ENCODE peak calls at places on chromosomes 4 and X, in five cellular contexts. One of them, this sample, is unnamed.
A peak's percentile ranks its signal among the peaks of the same experiment; 100 is the strongest.

GRCh38 chrX:125786306-125786705 is 379.8 kb downstream of the DCAF12L2 start:
- DNase-seq in left ventricle myocardium inferior: no peak
- DNase-seq in tibial artery: no peak
- DNase-seq in GM23338: no peak
- DNase-seq in uterus: no peak
- DNase-seq in this sample: no peak

GRCh38 chr4:180098601-180099000 is 2144.6 kb upstream of the TENM3 start:
- DNase-seq in left ventricle myocardium inferior: no peak
- DNase-seq in GM23338: no peak
- DNase-seq in uterus: no peak
- DNase-seq in tibial artery: no peak
- DNase-seq in this sample: no peak

GRCh38 chr4:121150003-121150402 is 14.1 kb downstream of the TNIP3 start:
- DNase-seq in GM23338: no peak
- DNase-seq in left ventricle myocardium inferior: no peak
- DNase-seq in tibial artery: no peak
- DNase-seq in uterus: no peak
- DNase-seq in this sample: no peak

GRCh38 chr4:68433582-68433981 is 13.7 kb upstream of the TMPRSS11E start:
- DNase-seq in GM23338: no peak
- DNase-seq in tibial artery: no peak
- DNase-seq in left ventricle myocardium inferior: no peak
- DNase-seq in uterus: no peak
- DNase-seq in this sample: no peak

GRCh38 chrX:48505481-48505880 is 3.3 kb upstream of the PORCN start:
- DNase-seq in GM23338: no peak
- DNase-seq in tibial artery: no peak
- DNase-seq in uterus: no peak
- DNase-seq in left ventricle myocardium inferior: no peak
- DNase-seq in this sample: no peak

GRCh38 chr4:10167201-10167600 is 50.6 kb upstream of the WDR1 start:
- DNase-seq in GM23338: no peak
- DNase-seq in uterus: no peak
- DNase-seq in tibial artery: no peak
- DNase-seq in left ventricle myocardium inferior: no peak
- DNase-seq in this sample: no peak

GRCh38 chr4:128853741-128854140 is 44.2 kb downstream of the JADE1 start:
- DNase-seq in tibial artery: no peak
- DNase-seq in left ventricle myocardium inferior: no peak
- DNase-seq in uterus: no peak
- DNase-seq in GM23338: no peak
- DNase-seq in this sample: no peak

GRCh38 chrX:96182366-96182765 is 502.3 kb upstream of the DIAPH2 start:
- DNase-seq in GM23338: peak; percentile 72
- DNase-seq in left ventricle myocardium inferior: no peak
- DNase-seq in tibial artery: no peak
- DNase-seq in uterus: no peak
- DNase-seq in this sample: no peak

GRCh38 chr4:137274404-137274803 is 257.9 kb downstream of the PCDH18 start:
- DNase-seq in uterus: no peak
- DNase-seq in GM23338: no peak
- DNase-seq in tibial artery: no peak
- DNase-seq in left ventricle myocardium inferior: no peak
- DNase-seq in this sample: no peak

GRCh38 chrX:6891404-6891803 is 256.1 kb upstream of the STS start:
- DNase-seq in left ventricle myocardium inferior: no peak
- DNase-seq in GM23338: no peak
- DNase-seq in uterus: no peak
- DNase-seq in tibial artery: no peak
- DNase-seq in this sample: no peak

GRCh38 chr4:98485816-98486355 is 172.5 kb downstream of the TSPAN5 start:
- DNase-seq in tibial artery: no peak
- DNase-seq in uterus: no peak
- DNase-seq in GM23338: no peak
- DNase-seq in left ventricle myocardium inferior: no peak
- DNase-seq in this sample: no peak

GRCh38 chr4:57110635-57111546 is 706 bp upstream of the IGFBP7 start:
- DNase-seq in left ventricle myocardium inferior: peak; percentile 48
- DNase-seq in GM23338: peak; percentile 69
- DNase-seq in uterus: peak; percentile 61
- DNase-seq in tibial artery: peak; percentile 79
- DNase-seq in this sample: no peak

GRCh38 chrX:117038918-117039440 is 576.2 kb upstream of the CT83 start:
- DNase-seq in tibial artery: no peak
- DNase-seq in uterus: no peak
- DNase-seq in GM23338: no peak
- DNase-seq in left ventricle myocardium inferior: no peak
- DNase-seq in this sample: no peak

GRCh38 chr4:147793973-147794690 is 62.2 kb downstream of the ARHGAP10 start:
- DNase-seq in uterus: no peak
- DNase-seq in left ventricle myocardium inferior: no peak
- DNase-seq in GM23338: no peak
- DNase-seq in tibial artery: no peak
- DNase-seq in this sample: no peak

GRCh38 chr4:112765317-112765989 is 128.5 kb downstream of the LARP7 start:
- DNase-seq in tibial artery: no peak
- DNase-seq in GM23338: peak; percentile 88
- DNase-seq in uterus: no peak
- DNase-seq in left ventricle myocardium inferior: no peak
- DNase-seq in this sample: no peak

GRCh38 chrX:150463566-150463965 is 100.4 kb downstream of the MAMLD1 start:
- DNase-seq in tibial artery: no peak
- DNase-seq in GM23338: no peak
- DNase-seq in uterus: no peak
- DNase-seq in left ventricle myocardium inferior: no peak
- DNase-seq in this sample: no peak

GRCh38 chr4:97900187-97900586 is 243.1 kb downstream of the STPG2 start:
- DNase-seq in left ventricle myocardium inferior: no peak
- DNase-seq in uterus: no peak
- DNase-seq in GM23338: no peak
- DNase-seq in tibial artery: no peak
- DNase-seq in this sample: no peak

GRCh38 chr4:17511041-17511949 is 595 bp downstream of the QDPR start:
- DNase-seq in uterus: peak; percentile 57
- DNase-seq in tibial artery: peak; percentile 80
- DNase-seq in GM23338: peak; percentile 64
- DNase-seq in left ventricle myocardium inferior: peak; percentile 56
- DNase-seq in this sample: no peak

GRCh38 chrX:110251961-110252360 is 65.9 kb downstream of the AMMECR1 start:
- DNase-seq in uterus: no peak
- DNase-seq in GM23338: no peak
- DNase-seq in left ventricle myocardium inferior: no peak
- DNase-seq in tibial artery: no peak
- DNase-seq in this sample: no peak

GRCh38 chr4:16199132-16199531 is 27.1 kb downstream of the TAPT1 start:
- DNase-seq in left ventricle myocardium inferior: no peak
- DNase-seq in GM23338: peak; percentile 49
- DNase-seq in tibial artery: no peak
- DNase-seq in uterus: no peak
- DNase-seq in this sample: no peak

GRCh38 chr4:76630748-76631147 is 195.7 kb downstream of the SHROOM3 start:
- DNase-seq in GM23338: no peak
- DNase-seq in left ventricle myocardium inferior: no peak
- DNase-seq in uterus: no peak
- DNase-seq in tibial artery: no peak
- DNase-seq in this sample: no peak

GRCh38 chr4:76623217-76624060 is 188.4 kb downstream of the SHROOM3 start:
- DNase-seq in GM23338: no peak
- DNase-seq in tibial artery: no peak
- DNase-seq in uterus: no peak
- DNase-seq in left ventricle myocardium inferior: no peak
- DNase-seq in this sample: no peak

GRCh38 chr4:76625316-76625715 is 190.3 kb downstream of the SHROOM3 start:
- DNase-seq in GM23338: peak; percentile 46
- DNase-seq in uterus: no peak
- DNase-seq in left ventricle myocardium inferior: no peak
- DNase-seq in tibial artery: no peak
- DNase-seq in this sample: no peak

GRCh38 chr4:76624271-76624681 is 189.2 kb downstream of the SHROOM3 start:
- DNase-seq in GM23338: peak; percentile 74
- DNase-seq in uterus: peak; percentile 52
- DNase-seq in tibial artery: peak; percentile 84
- DNase-seq in left ventricle myocardium inferior: no peak
- DNase-seq in this sample: no peak

DNA sequence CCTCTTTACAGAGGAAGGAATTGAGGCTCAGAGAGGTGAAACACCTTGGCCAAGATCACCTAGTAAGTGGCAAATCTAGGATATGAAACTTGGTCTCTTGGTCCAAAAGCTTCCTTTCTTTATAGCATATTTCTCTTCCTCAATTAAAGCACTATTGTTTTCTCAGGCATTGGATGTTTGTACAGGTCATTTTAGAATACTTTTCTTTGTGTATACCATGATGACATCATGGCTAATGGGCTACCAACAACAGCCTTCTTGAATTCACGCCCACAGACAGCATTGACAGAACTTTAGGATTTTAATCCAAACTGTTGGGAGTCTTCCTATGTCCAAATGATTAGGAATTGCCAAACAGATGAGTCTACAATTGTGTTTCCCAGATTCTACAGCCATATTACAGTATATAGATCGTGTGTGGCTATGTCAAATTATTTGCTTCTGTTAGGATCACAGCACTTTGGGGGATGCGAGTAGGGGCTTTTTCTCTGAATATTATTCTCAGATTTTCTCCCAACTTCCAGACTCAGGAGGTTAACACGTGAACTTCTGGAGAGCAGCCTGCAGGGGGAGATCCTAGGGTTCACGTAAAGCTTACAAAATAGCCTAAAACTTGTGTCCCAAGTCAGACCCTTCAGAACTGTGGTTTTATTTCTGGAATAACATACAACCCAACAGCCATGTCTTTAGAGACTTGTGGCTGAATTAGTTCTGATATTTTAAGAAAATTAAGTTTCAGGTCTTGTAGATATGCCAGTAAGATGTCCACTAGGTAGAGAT is 191.8 kb downstream of the SHROOM3 start:
- DNase-seq in uterus: no peak
- DNase-seq in GM23338: peak; percentile 72
- DNase-seq in left ventricle myocardium inferior: no peak
- DNase-seq in tibial artery: no peak
- DNase-seq in this sample: no peak
- TF ChIP-seq CTCF in uterus: no peak
- TF ChIP-seq CTCF in GM23338: peak; percentile 69
- TF ChIP-seq CTCF in left ventricle myocardium inferior: peak; percentile 18
- TF ChIP-seq CTCF in tibial artery: no peak
- TF ChIP-seq CTCF in this sample: no peak

DNA sequence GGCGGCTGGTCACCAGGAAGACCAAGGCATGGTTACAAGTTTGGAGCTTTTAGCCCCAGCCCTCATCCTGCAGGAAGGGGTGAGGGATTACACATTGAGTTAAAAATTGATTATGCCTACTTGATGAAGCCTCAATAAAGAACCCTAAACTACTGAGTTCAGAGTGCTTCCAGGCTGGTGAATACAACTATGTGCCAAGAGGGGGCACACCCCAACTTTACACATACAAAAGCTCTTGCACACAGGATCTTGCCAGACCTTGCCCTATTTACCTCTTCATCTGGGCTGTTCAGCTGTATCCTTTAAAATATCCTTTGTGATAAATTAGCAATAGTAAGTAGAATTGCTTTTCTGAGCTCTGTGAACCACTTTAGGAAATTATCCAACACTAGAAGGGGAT is 489.3 kb downstream of the INPP4B start:
- DNase-seq in uterus: no peak
- DNase-seq in tibial artery: no peak
- DNase-seq in GM23338: no peak
- DNase-seq in left ventricle myocardium inferior: no peak
- DNase-seq in this sample: no peak
- H3K4me1 ChIP-seq in uterus: no peaks in the 10 kb centered on the region
- H3K4me1 ChIP-seq in tibial artery: peaks cover 36% of the 10 kb centered on the region
- H3K4me1 ChIP-seq in GM23338: no peaks in the 10 kb centered on the region
- H3K4me1 ChIP-seq in left ventricle myocardium inferior: peaks cover 41% of the 10 kb centered on the region
- H3K4me1 ChIP-seq in this sample: peaks cover 60% of the 10 kb centered on the region

DNA sequence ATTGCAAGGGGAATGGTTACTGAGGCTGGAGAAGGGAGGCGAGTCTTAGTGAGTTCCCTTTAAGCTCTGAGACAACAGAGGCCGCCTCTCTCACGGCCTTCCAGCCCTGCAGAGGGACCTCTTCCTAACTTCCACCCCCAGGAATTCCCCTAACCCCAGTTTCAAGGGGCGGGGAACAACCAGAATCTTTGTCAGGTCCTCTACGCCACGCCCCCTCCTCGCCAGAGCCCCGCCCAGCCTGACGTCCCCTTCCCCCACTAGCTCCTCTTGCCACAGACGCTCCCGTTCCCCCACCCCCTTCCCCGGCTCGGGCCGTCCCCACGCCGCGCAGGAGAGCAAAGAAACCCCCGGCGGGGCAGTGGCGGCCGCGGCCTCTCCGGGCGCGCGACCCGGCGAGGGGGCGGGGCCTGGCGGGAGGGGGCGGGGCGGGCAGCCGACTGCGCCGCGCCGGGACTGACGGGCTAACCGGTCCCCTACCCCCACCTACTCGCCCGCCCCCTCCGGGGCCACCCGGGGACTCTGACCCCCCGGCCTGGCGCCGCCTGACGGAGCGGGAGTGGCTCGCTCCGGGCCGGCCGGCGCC is 12.2 kb upstream of the TMEM156 start:
- DNase-seq in left ventricle myocardium inferior: peak; percentile 94
- DNase-seq in tibial artery: peak; percentile 94
- DNase-seq in GM23338: peak; percentile 98
- DNase-seq in uterus: peak; percentile 95
- DNase-seq in this sample: peak; percentile 96
- TF ChIP-seq CTCF in left ventricle myocardium inferior: no peak
- TF ChIP-seq CTCF in tibial artery: no peak
- TF ChIP-seq CTCF in GM23338: no peak
- TF ChIP-seq CTCF in uterus: peak; percentile 3
- TF ChIP-seq CTCF in this sample: no peak

GRCh38 chrX:153361781-153362397 is 27.9 kb downstream of the ZNF275 start:
- DNase-seq in left ventricle myocardium inferior: no peak
- DNase-seq in tibial artery: no peak
- DNase-seq in uterus: no peak
- DNase-seq in GM23338: no peak
- DNase-seq in this sample: no peak

GRCh38 chrX:153366878-153367538 is 33.1 kb downstream of the ZNF275 start:
- DNase-seq in tibial artery: no peak
- DNase-seq in GM23338: no peak
- DNase-seq in uterus: no peak
- DNase-seq in left ventricle myocardium inferior: no peak
- DNase-seq in this sample: no peak

GRCh38 chrX:153370293-153371055 is 30.7 kb downstream of the PNMA6E start:
- DNase-seq in left ventricle myocardium inferior: no peak
- DNase-seq in uterus: no peak
- DNase-seq in tibial artery: no peak
- DNase-seq in GM23338: no peak
- DNase-seq in this sample: no peak

GRCh38 chrX:153365670-153366069 is 31.7 kb downstream of the ZNF275 start:
- DNase-seq in tibial artery: no peak
- DNase-seq in uterus: no peak
- DNase-seq in GM23338: no peak
- DNase-seq in left ventricle myocardium inferior: no peak
- DNase-seq in this sample: no peak

DNA sequence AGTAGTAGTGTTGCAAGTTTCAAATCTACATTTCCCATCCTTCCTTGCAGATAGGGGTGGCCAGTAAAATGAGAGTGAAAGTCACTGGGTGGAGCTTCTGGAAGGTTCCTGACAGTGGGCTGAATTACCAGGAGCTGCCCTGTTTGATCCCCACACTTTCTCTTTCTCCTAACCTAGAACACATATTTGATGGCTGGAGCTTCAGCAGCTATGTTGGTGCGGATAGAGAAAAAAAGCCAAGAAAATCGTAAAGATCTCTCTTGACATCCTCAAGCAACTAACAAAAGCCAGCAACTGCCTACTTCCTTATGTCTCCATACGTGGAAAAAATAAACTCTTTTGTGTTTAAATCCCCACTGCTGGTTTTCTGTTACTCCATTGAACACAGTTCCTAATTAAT is 32.2 kb downstream of the ZNF275 start:
- DNase-seq in left ventricle myocardium inferior: no peak
- DNase-seq in tibial artery: no peak
- DNase-seq in GM23338: no peak
- DNase-seq in uterus: no peak
- DNase-seq in this sample: no peak
- H3K4me1 ChIP-seq in left ventricle myocardium inferior: no peaks in the 10 kb centered on the region
- H3K4me1 ChIP-seq in tibial artery: no peaks in the 10 kb centered on the region
- H3K4me1 ChIP-seq in GM23338: no peaks in the 10 kb centered on the region
- H3K4me1 ChIP-seq in uterus: no peaks in the 10 kb centered on the region
- H3K4me1 ChIP-seq in this sample: no peaks in the 10 kb centered on the region